ENCODE peak calls at places on chromosomes 2 and 18, in seven cellular contexts. One of them, this sample, is unnamed.
A peak's percentile ranks its signal among the peaks of the same experiment; 100 is the strongest.

GRCh38 chr2:31271851-31272267 is 37.9 kb downstream of the EHD3 start:
- DNase-seq in AG09309: peak; percentile 3
- DNase-seq in tibial artery: no peak
- DNase-seq in RKO: no peak
- DNase-seq in type B pancreatic cell: no peak
- DNase-seq in RPMI8226: no peak
- DNase-seq in Calu3: no peak
- DNase-seq in this sample: peak; percentile 30

GRCh38 chr2:207530160-207531023 is 630 bp downstream of the CREB1 start:
- DNase-seq in type B pancreatic cell: no peak
- DNase-seq in RKO: peak; percentile 64
- DNase-seq in tibial artery: peak; percentile 74
- DNase-seq in RPMI8226: peak; percentile 63
- DNase-seq in Calu3: peak; percentile 59
- DNase-seq in AG09309: no peak
- DNase-seq in this sample: peak; percentile 61

GRCh38 chr18:49651033-49651432 is 89.2 kb downstream of the LIPG start:
- DNase-seq in type B pancreatic cell: peak; percentile 34
- DNase-seq in RKO: no peak
- DNase-seq in RPMI8226: no peak
- DNase-seq in AG09309: no peak
- DNase-seq in Calu3: no peak
- DNase-seq in tibial artery: no peak
- DNase-seq in this sample: no peak

GRCh38 chr2:224885836-224886547 is 156.3 kb downstream of the DOCK10 start:
- DNase-seq in tibial artery: no peak
- DNase-seq in AG09309: peak; percentile 73
- DNase-seq in RPMI8226: no peak
- DNase-seq in RKO: no peak
- DNase-seq in Calu3: no peak
- DNase-seq in type B pancreatic cell: no peak
- DNase-seq in this sample: peak; percentile 77

GRCh38 chr18:61991836-61992235 is 99.0 kb upstream of the RNF152 start:
- DNase-seq in RPMI8226: no peak
- DNase-seq in tibial artery: no peak
- DNase-seq in AG09309: no peak
- DNase-seq in Calu3: no peak
- DNase-seq in type B pancreatic cell: no peak
- DNase-seq in RKO: no peak
- DNase-seq in this sample: no peak

GRCh38 chr18:43680096-43680495 is 402.8 kb upstream of the SYT4 start:
- DNase-seq in tibial artery: no peak
- DNase-seq in AG09309: no peak
- DNase-seq in RPMI8226: no peak
- DNase-seq in RKO: no peak
- DNase-seq in type B pancreatic cell: no peak
- DNase-seq in Calu3: no peak
- DNase-seq in this sample: peak; percentile 63

GRCh38 chr2:34627003-34627402 is 1027.9 kb upstream of the FAM98A start:
- DNase-seq in RPMI8226: no peak
- DNase-seq in RKO: no peak
- DNase-seq in tibial artery: no peak
- DNase-seq in Calu3: peak; percentile 75
- DNase-seq in AG09309: no peak
- DNase-seq in type B pancreatic cell: no peak
- DNase-seq in this sample: no peak

GRCh38 chr2:28381225-28382180 is 11.2 kb upstream of the FOSL2 start:
- DNase-seq in type B pancreatic cell: no peak
- DNase-seq in Calu3: peak; percentile 71
- DNase-seq in RPMI8226: no peak
- DNase-seq in tibial artery: no peak
- DNase-seq in AG09309: no peak
- DNase-seq in RKO: no peak
- DNase-seq in this sample: no peak

GRCh38 chr2:238160206-238161129 is 1.7 kb downstream of the ERFE start:
- DNase-seq in RKO: no peak
- DNase-seq in AG09309: no peak
- DNase-seq in tibial artery: peak; percentile 55
- DNase-seq in type B pancreatic cell: no peak
- DNase-seq in Calu3: peak; percentile 22
- DNase-seq in RPMI8226: no peak
- DNase-seq in this sample: peak; percentile 42

GRCh38 chr2:67516899-67517530 is 119.9 kb downstream of the ETAA1 start:
- DNase-seq in tibial artery: no peak
- DNase-seq in AG09309: peak; percentile 72
- DNase-seq in RPMI8226: no peak
- DNase-seq in type B pancreatic cell: no peak
- DNase-seq in RKO: no peak
- DNase-seq in Calu3: no peak
- DNase-seq in this sample: peak; percentile 96

GRCh38 chr2:169923977-169924376 is 96.7 kb downstream of the UBR3 start:
- DNase-seq in RPMI8226: no peak
- DNase-seq in type B pancreatic cell: no peak
- DNase-seq in tibial artery: no peak
- DNase-seq in RKO: no peak
- DNase-seq in Calu3: no peak
- DNase-seq in AG09309: no peak
- DNase-seq in this sample: no peak

GRCh38 chr18:49495480-49495879 is 8.4 kb upstream of the C18orf32 start:
- DNase-seq in RPMI8226: no peak
- DNase-seq in AG09309: no peak
- DNase-seq in RKO: no peak
- DNase-seq in tibial artery: no peak
- DNase-seq in type B pancreatic cell: no peak
- DNase-seq in Calu3: no peak
- DNase-seq in this sample: no peak

GRCh38 chr18:5982332-5982731 is 87.0 kb upstream of the TMEM200C start:
- DNase-seq in tibial artery: no peak
- DNase-seq in type B pancreatic cell: no peak
- DNase-seq in RKO: no peak
- DNase-seq in RPMI8226: peak; percentile 20
- DNase-seq in Calu3: no peak
- DNase-seq in AG09309: no peak
- DNase-seq in this sample: no peak

GRCh38 chr18:3217930-3218647 is 1.7 kb downstream of the MYOM1 start:
- DNase-seq in RKO: no peak
- DNase-seq in RPMI8226: peak; percentile 48
- DNase-seq in tibial artery: no peak
- DNase-seq in AG09309: no peak
- DNase-seq in Calu3: peak; percentile 54
- DNase-seq in type B pancreatic cell: no peak
- DNase-seq in this sample: no peak

GRCh38 chr2:54589340-54590215 is 133.5 kb downstream of the SPTBN1 start:
- DNase-seq in RPMI8226: no peak
- DNase-seq in Calu3: no peak
- DNase-seq in type B pancreatic cell: no peak
- DNase-seq in AG09309: no peak
- DNase-seq in tibial artery: no peak
- DNase-seq in RKO: no peak
- DNase-seq in this sample: peak; percentile 54

GRCh38 chr2:81304154-81304830 is 999.7 kb upstream of the LRRTM1 start:
- DNase-seq in AG09309: no peak
- DNase-seq in RKO: peak; percentile 16
- DNase-seq in type B pancreatic cell: no peak
- DNase-seq in RPMI8226: no peak
- DNase-seq in Calu3: peak; percentile 2
- DNase-seq in tibial artery: no peak
- DNase-seq in this sample: no peak

GRCh38 chr2:25851740-25852503 is 26.4 kb downstream of the ASXL2 start:
- DNase-seq in type B pancreatic cell: no peak
- DNase-seq in tibial artery: no peak
- DNase-seq in AG09309: peak; percentile 73
- DNase-seq in Calu3: peak; percentile 34
- DNase-seq in RKO: peak; percentile 93
- DNase-seq in RPMI8226: peak; percentile 73
- DNase-seq in this sample: peak; percentile 89

GRCh38 chr2:231512222-231512621 is 18.0 kb downstream of the NMUR1 start:
- DNase-seq in Calu3: no peak
- DNase-seq in AG09309: no peak
- DNase-seq in RKO: no peak
- DNase-seq in tibial artery: peak; percentile 43
- DNase-seq in type B pancreatic cell: no peak
- DNase-seq in RPMI8226: no peak
- DNase-seq in this sample: no peak

GRCh38 chr2:151051584-151052220 is 210.0 kb downstream of the RBM43 start:
- DNase-seq in Calu3: peak; percentile 48
- DNase-seq in tibial artery: no peak
- DNase-seq in AG09309: no peak
- DNase-seq in RPMI8226: peak; percentile 48
- DNase-seq in type B pancreatic cell: no peak
- DNase-seq in RKO: peak; percentile 56
- DNase-seq in this sample: peak; percentile 64

GRCh38 chr2:64939332-64939917 is 49.8 kb upstream of the SLC1A4 start:
- DNase-seq in Calu3: no peak
- DNase-seq in AG09309: no peak
- DNase-seq in RPMI8226: peak; percentile 63
- DNase-seq in type B pancreatic cell: no peak
- DNase-seq in tibial artery: no peak
- DNase-seq in RKO: no peak
- DNase-seq in this sample: no peak

GRCh38 chr2:197116306-197116879 is 189.9 kb upstream of the PGAP1 start:
- DNase-seq in type B pancreatic cell: no peak
- DNase-seq in Calu3: no peak
- DNase-seq in tibial artery: no peak
- DNase-seq in RPMI8226: no peak
- DNase-seq in RKO: no peak
- DNase-seq in AG09309: no peak
- DNase-seq in this sample: no peak

GRCh38 chr2:241272722-241273551 is 42.5 kb downstream of the HDLBP start:
- DNase-seq in type B pancreatic cell: peak; percentile 77
- DNase-seq in AG09309: peak; percentile 14
- DNase-seq in RKO: peak; percentile 46
- DNase-seq in Calu3: peak; percentile 59
- DNase-seq in RPMI8226: peak; percentile 33
- DNase-seq in tibial artery: peak; percentile 88
- DNase-seq in this sample: peak; percentile 84

GRCh38 chr2:3611136-3611535 is 16.2 kb downstream of the COLEC11 start:
- DNase-seq in type B pancreatic cell: no peak
- DNase-seq in AG09309: no peak
- DNase-seq in RPMI8226: no peak
- DNase-seq in tibial artery: no peak
- DNase-seq in RKO: no peak
- DNase-seq in Calu3: no peak
- DNase-seq in this sample: no peak

GRCh38 chr2:205461678-205462665 is 220.3 kb upstream of the NRP2 start:
- DNase-seq in AG09309: no peak
- DNase-seq in RKO: no peak
- DNase-seq in RPMI8226: no peak
- DNase-seq in tibial artery: no peak
- DNase-seq in type B pancreatic cell: no peak
- DNase-seq in Calu3: no peak
- DNase-seq in this sample: no peak

GRCh38 chr18:64409511-64409910 is 260.6 kb upstream of the LINC00305 start:
- DNase-seq in tibial artery: no peak
- DNase-seq in RPMI8226: peak; percentile 49
- DNase-seq in RKO: peak; percentile 47
- DNase-seq in Calu3: peak; percentile 22
- DNase-seq in type B pancreatic cell: no peak
- DNase-seq in AG09309: no peak
- DNase-seq in this sample: no peak

GRCh38 chr2:30561349-30561748 is 114.3 kb downstream of the LCLAT1 start:
- DNase-seq in tibial artery: no peak
- DNase-seq in AG09309: no peak
- DNase-seq in Calu3: no peak
- DNase-seq in RPMI8226: no peak
- DNase-seq in type B pancreatic cell: no peak
- DNase-seq in RKO: no peak
- DNase-seq in this sample: no peak

GRCh38 chr2:75922191-75922590 is 211.5 kb upstream of the GCFC2 start:
- DNase-seq in RKO: no peak
- DNase-seq in tibial artery: no peak
- DNase-seq in Calu3: no peak
- DNase-seq in RPMI8226: no peak
- DNase-seq in AG09309: no peak
- DNase-seq in type B pancreatic cell: no peak
- DNase-seq in this sample: no peak